ENCODE peak calls at places on chromosomes 2 and 18, in ten cellular contexts. C, P, M, K, H, A, T, B, R and Z are unnamed samples.

GRCh38 chr2:222751821-222752719 is 80.6 kb downstream of the MOGAT1 start:
- DNase-seq in C (no peak), P (no peak), M (no peak), K (no peak), H (no peak), A (no peak), T (no peak), B (peak; percentile 50), R (no peak), Z (no peak)

GRCh38 chr18:11154983-11155759 is 5.8 kb upstream of the PIEZO2 start:
- DNase-seq in C (peak; percentile 21), P (no peak), M (no peak), K (no peak), H (no peak), A (no peak), T (no peak), B (no peak), R (no peak), Z (no peak)

GRCh38 chr18:23619388-23619873 is 33.1 kb upstream of the NPC1 start:
- DNase-seq in C (peak; percentile 28), P (peak; percentile 55), M (no peak), K (no peak), H (peak; percentile 45), A (no peak), T (no peak), B (peak; percentile 52), R (no peak), Z (peak; percentile 20)

GRCh38 chr2:164142755-164143154 is 406.9 kb upstream of the FIGN start:
- DNase-seq in C (no peak), P (no peak), M (no peak), K (no peak), H (no peak), A (no peak), T (no peak), B (no peak), R (no peak), Z (no peak)

GRCh38 chr2:3435440-3435839 is 55.9 kb downstream of the TRAPPC12 start:
- DNase-seq in C (no peak), P (no peak), M (no peak), K (no peak), H (no peak), A (no peak), T (no peak), B (no peak), R (no peak), Z (no peak)

GRCh38 chr18:63177822-63178525 is 141.6 kb downstream of the BCL2 start:
- DNase-seq in C (no peak), P (no peak), M (no peak), K (no peak), H (no peak), A (no peak), T (no peak), B (no peak), R (peak; percentile 56), Z (no peak)

GRCh38 chr2:149573760-149574159 is 13.8 kb downstream of the MMADHC start:
- DNase-seq in C (peak; percentile 21), P (no peak), M (no peak), K (no peak), H (no peak), A (peak; percentile 16), T (no peak), B (peak; percentile 30), R (no peak), Z (no peak)

GRCh38 chr2:67645280-67646255 is 248.4 kb downstream of the ETAA1 start:
- DNase-seq in C (no peak), P (no peak), M (no peak), K (no peak), H (no peak), A (no peak), T (no peak), B (no peak), R (no peak), Z (no peak)

GRCh38 chr2:232365621-232366321 is 12.8 kb upstream of the ALPP start:
- DNase-seq in C (peak; percentile 33), P (no peak), M (no peak), K (no peak), H (no peak), A (peak; percentile 39), T (peak; percentile 64), B (peak; percentile 53), R (no peak), Z (no peak)

GRCh38 chr2:232367016-232367415 is 11.5 kb upstream of the ALPP start:
- DNase-seq in C (no peak), P (no peak), M (no peak), K (no peak), H (no peak), A (no peak), T (no peak), B (no peak), R (no peak), Z (no peak)

GRCh38 chr2:232369126-232369955 is 9.2 kb upstream of the ALPP start:
- DNase-seq in C (no peak), P (no peak), M (no peak), K (no peak), H (no peak), A (no peak), T (peak; percentile 8), B (no peak), R (no peak), Z (no peak)

GRCh38 chr2:232368311-232368731 is 10.2 kb upstream of the ALPP start:
- DNase-seq in C (no peak), P (no peak), M (no peak), K (no peak), H (no peak), A (no peak), T (no peak), B (no peak), R (no peak), Z (no peak)

GRCh38 chr2:232367591-232368233 is 10.8 kb upstream of the ALPP start:
- DNase-seq in C (no peak), P (no peak), M (no peak), K (no peak), H (no peak), A (no peak), T (peak; percentile 29), B (no peak), R (no peak), Z (no peak)
- TF ChIP-seq CTCF in C (no peak), P (peak; percentile 4), M (no peak), K (no peak), H (no peak), A (peak; percentile 8), T (no peak), B (peak; percentile 52), R (no peak), Z (no peak)

GRCh38 chr2:181575024-181575649 is 81.8 kb downstream of the CERKL start:
- DNase-seq in C (no peak), P (peak; percentile 19), M (no peak), K (no peak), H (no peak), A (no peak), T (no peak), B (no peak), R (no peak), Z (no peak)

GRCh38 chr2:181570059-181570458 is 86.8 kb downstream of the CERKL start:
- DNase-seq in C (no peak), P (no peak), M (no peak), K (no peak), H (no peak), A (no peak), T (no peak), B (no peak), R (no peak), Z (no peak)

GRCh38 chr2:181574321-181574720 is 82.6 kb downstream of the CERKL start:
- DNase-seq in C (no peak), P (no peak), M (no peak), K (no peak), H (no peak), A (no peak), T (no peak), B (no peak), R (no peak), Z (no peak)

GRCh38 chr2:181573140-181573736 is 83.7 kb downstream of the CERKL start:
- DNase-seq in C (peak; percentile 52), P (peak; percentile 36), M (no peak), K (no peak), H (no peak), A (peak; percentile 58), T (no peak), B (peak; percentile 66), R (no peak), Z (no peak)

GRCh38 chr2:181570833-181571661 is 85.9 kb downstream of the CERKL start:
- DNase-seq in C (peak; percentile 29), P (no peak), M (no peak), K (no peak), H (no peak), A (peak; percentile 21), T (no peak), B (peak; percentile 25), R (no peak), Z (no peak)
- TF ChIP-seq CTCF in C (peak; percentile 26), P (peak; percentile 52), M (peak; percentile 11), K (no peak), H (no peak), A (peak; percentile 38), T (peak; percentile 1), B (peak; percentile 44), R (peak; percentile 13), Z (peak; percentile 13)

DNA sequence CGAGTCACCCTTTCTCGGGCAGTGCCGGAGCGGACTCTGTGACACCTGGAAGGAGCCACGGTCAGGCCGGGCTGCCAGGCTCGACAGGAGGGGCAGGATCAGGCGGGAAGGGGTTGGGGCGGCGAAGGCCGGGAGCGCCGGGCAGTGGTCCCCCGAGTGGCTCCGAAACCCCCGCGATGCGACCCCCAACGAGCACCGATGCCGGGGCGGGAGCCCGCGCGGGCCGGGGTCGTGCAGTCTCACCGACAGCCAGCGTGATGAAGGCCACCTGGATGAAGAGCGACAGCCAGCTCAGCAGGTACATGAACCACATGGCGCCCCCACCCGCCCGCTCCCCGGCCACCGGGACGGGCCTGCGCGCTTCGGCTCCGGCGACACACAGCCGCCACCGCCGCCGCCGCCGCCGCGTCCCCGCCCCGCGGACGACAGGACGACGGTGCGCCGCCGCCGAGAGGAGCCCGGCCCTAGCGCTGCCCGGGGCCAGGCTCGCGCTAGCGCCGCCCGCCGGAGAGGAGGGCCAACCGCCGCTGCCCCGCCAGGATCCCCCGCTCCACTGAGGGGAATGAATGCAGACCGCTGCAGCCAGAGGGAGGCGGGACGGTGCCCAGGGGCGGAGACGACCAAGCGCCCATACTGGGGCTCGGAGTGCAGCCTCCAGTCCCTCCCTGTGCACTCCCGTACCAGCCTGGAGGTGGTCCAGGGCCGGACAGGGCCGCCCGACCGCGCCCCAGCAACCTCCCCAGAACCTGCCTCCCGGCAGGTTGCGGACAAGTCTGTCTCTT is at the start of gene TEX261:
- DNase-seq in C (peak; percentile 89), P (peak; percentile 94), M (peak; percentile 93), K (peak; percentile 95), H (peak; percentile 90), A (peak; percentile 84), T (peak; percentile 90), B (peak; percentile 82), R (peak; percentile 76), Z (peak; percentile 90)
- TF ChIP-seq CTCF in C (peak; percentile 50), P (peak; percentile 67), M (peak; percentile 67), K (peak; percentile 85), H (no peak), A (peak; percentile 44), T (peak; percentile 77), B (peak; percentile 58), R (peak; percentile 53), Z (peak; percentile 54)

GRCh38 chr2:88245109-88245508 is 75.0 kb downstream of the THNSL2 start:
- DNase-seq in C (no peak), P (no peak), M (no peak), K (no peak), H (no peak), A (no peak), T (no peak), B (no peak), R (no peak), Z (no peak)

GRCh38 chr2:88234760-88235159 is 64.6 kb downstream of the THNSL2 start:
- DNase-seq in C (no peak), P (no peak), M (no peak), K (no peak), H (no peak), A (no peak), T (no peak), B (peak; percentile 5), R (no peak), Z (no peak)

GRCh38 chr2:88235987-88236386 is 65.8 kb downstream of the THNSL2 start:
- DNase-seq in C (no peak), P (no peak), M (no peak), K (no peak), H (no peak), A (no peak), T (no peak), B (no peak), R (no peak), Z (no peak)

GRCh38 chr2:88239781-88240180 is 69.6 kb downstream of the THNSL2 start:
- DNase-seq in C (no peak), P (no peak), M (no peak), K (no peak), H (no peak), A (no peak), T (no peak), B (no peak), R (no peak), Z (peak; percentile 38)
- TF ChIP-seq CTCF in C (no peak), P (no peak), M (no peak), K (no peak), H (no peak), A (no peak), T (no peak), B (no peak), R (no peak), Z (no peak)